ENCODE peak calls at places on chromosomes 13 and 19, in four cellular contexts. G is endothelial cell, D is M059J, O is Right ventricle myocardium superior. C is an unnamed sample.

GRCh38 chr19:45498411-45499195 is at the start of gene PPM1N:
- DNase-seq in G (peak), D (no peak), O (peak), C (peak)

GRCh38 chr19:3344608-3345598 is 21.5 kb upstream of the NFIC start:
- DNase-seq in G (no peak), D (no peak), O (peak), C (no peak)

GRCh38 chr19:33780746-33781145 is 15.9 kb upstream of the KCTD15 start:
- DNase-seq in G (no peak), D (no peak), O (no peak), C (no peak)

GRCh38 chr19:7293795-7294570 is at the start of gene INSR:
- DNase-seq in G (peak), D (peak), O (peak), C (no peak)

GRCh38 chr19:51258165-51258564 is 7.3 kb downstream of the SIGLECL1 start:
- DNase-seq in G (no peak), D (no peak), O (no peak), C (no peak)

GRCh38 chr19:46191972-46192371 is 37.6 kb upstream of the IGFL1 start:
- DNase-seq in G (no peak), D (no peak), O (no peak), C (no peak)

GRCh38 chr13:111280666-111281577 is 39.5 kb upstream of the TEX29 start:
- DNase-seq in G (no peak), D (peak), O (no peak), C (no peak)

GRCh38 chr13:109146912-109147624 is 517.7 kb downstream of the MYO16 start:
- DNase-seq in G (no peak), D (peak), O (no peak), C (no peak)

GRCh38 chr19:33638167-33639033 is 16.6 kb downstream of the CHST8 start:
- DNase-seq in G (no peak), D (no peak), O (no peak), C (peak)

GRCh38 chr13:48731957-48732569 is 78.3 kb downstream of the CYSLTR2 start:
- DNase-seq in G (peak), D (no peak), O (peak), C (no peak)

GRCh38 chr13:29817604-29818378 is 32.6 kb downstream of the UBL3 start:
- DNase-seq in G (no peak), D (no peak), O (no peak), C (no peak)

GRCh38 chr13:40315416-40316064 is 350.9 kb downstream of the FOXO1 start:
- DNase-seq in G (no peak), D (peak), O (no peak), C (no peak)

GRCh38 chr13:51929699-51930098 is 67.9 kb downstream of the CCDC70 start:
- DNase-seq in G (no peak), D (no peak), O (no peak), C (no peak)

GRCh38 chr19:5680083-5680436 is 256 bp downstream of the MICOS13 start:
- DNase-seq in G (no peak), D (no peak), O (peak), C (no peak)

C was measured in COR-L47.